ENCODE peak calls at places on chromosomes 16 and 17, in five cellular contexts. I, F, U, R and N are unnamed samples.

GRCh38 chr16:3046506-3047386 is at the start of gene MMP25:
- DNase-seq in I (no peak), F (no peak), U (no peak), R (no peak), N (no peak)

GRCh38 chr17:60141111-60142018 is 8.4 kb upstream of the CA4 start:
- DNase-seq in I (no peak), F (no peak), U (no peak), R (no peak), N (no peak)

GRCh38 chr17:7582401-7583252 is 1.0 kb upstream of the MPDU1 start:
- DNase-seq in I (no peak), F (peak), U (no peak), R (no peak), N (no peak)

GRCh38 chr17:34703533-34703932 is 124.2 kb downstream of the TMEM132E start:
- DNase-seq in I (no peak), F (peak), U (no peak), R (peak), N (no peak)

GRCh38 chr17:282000-282911 is 70.4 kb downstream of the RPH3AL start:
- DNase-seq in I (no peak), F (no peak), U (no peak), R (no peak), N (no peak)

GRCh38 chr17:77325826-77326581 is 185.2 kb downstream of the SEC14L1 start:
- DNase-seq in I (no peak), F (peak), U (no peak), R (peak), N (no peak)

GRCh38 chr16:23962001-23962400 is 126.2 kb downstream of the PRKCB start:
- DNase-seq in I (no peak), F (no peak), U (no peak), R (no peak), N (no peak)

GRCh38 chr17:47707056-47707791 is 13.3 kb downstream of the TBKBP1 start:
- DNase-seq in I (peak), F (no peak), U (no peak), R (no peak), N (peak)

GRCh38 chr17:80524150-80524712 is 20.4 kb upstream of the RPTOR start:
- DNase-seq in I (no peak), F (no peak), U (no peak), R (peak), N (no peak)

GRCh38 chr17:40556884-40557414 is 8.3 kb downstream of the CCR7 start:
- DNase-seq in I (no peak), F (no peak), U (no peak), R (no peak), N (no peak)

GRCh38 chr17:75557075-75557851 is 30.3 kb upstream of the MYO15B start:
- DNase-seq in I (peak), F (peak), U (no peak), R (peak), N (peak)

GRCh38 chr17:8477653-8478441 is 42.2 kb downstream of the NDEL1 start:
- DNase-seq in I (no peak), F (no peak), U (no peak), R (no peak), N (no peak)

GRCh38 chr16:29968205-29968604 is 5.5 kb upstream of the TAOK2 start:
- DNase-seq in I (no peak), F (no peak), U (no peak), R (no peak), N (no peak)

GRCh38 chr16:83853834-83854233 is 45.1 kb upstream of the MLYCD start:
- DNase-seq in I (no peak), F (no peak), U (no peak), R (no peak), N (no peak)

GRCh38 chr17:32755045-32755805 is 121.7 kb downstream of the MYO1D start:
- DNase-seq in I (peak), F (no peak), U (no peak), R (peak), N (peak)

GRCh38 chr17:73973881-73974409 is 229.5 kb upstream of the RPL38 start:
- DNase-seq in I (no peak), F (no peak), U (no peak), R (no peak), N (no peak)

GRCh38 chr16:86018487-86018886 is 119.5 kb downstream of the IRF8 start:
- DNase-seq in I (no peak), F (no peak), U (no peak), R (peak), N (no peak)

GRCh38 chr16:22665803-22666202 is 148.2 kb upstream of the HS3ST2 start:
- DNase-seq in I (no peak), F (no peak), U (no peak), R (no peak), N (no peak)

GRCh38 chr17:58284613-58285421 is 4.1 kb upstream of the MPO start:
- DNase-seq in I (no peak), F (no peak), U (no peak), R (no peak), N (no peak)

GRCh38 chr16:82082543-82083244 is 47.6 kb downstream of the HSD17B2 start:
- DNase-seq in I (no peak), F (no peak), U (no peak), R (peak), N (no peak)